ENCODE peak calls at places on chromosome 18, in six cellular contexts. K is cardiac muscle cell; W is activated CD8-positive, alpha-beta memory T cell treated with anti-CD3 and anti-CD28 coated beads, Interleukin-2, amount 50 U/mL, for 48 hours; U is heart left ventricle; R is NCI-H1092 treated with DMSO at 0.1 percent for 48 hours; B is endodermal cell. E is an unnamed sample.
A peak's percentile ranks its signal among the peaks of the same experiment; 100 is the strongest.

GRCh38 chr18:9757851-9758587 is 49.9 kb downstream of the RAB31 start:
- DNase-seq in K (no peak), W (no peak), U (no peak), R (no peak), B (peak; percentile 34), E (no peak)

GRCh38 chr18:10689231-10689953 is 163.6 kb downstream of the NAPG start:
- DNase-seq in K (no peak), W (no peak), U (no peak), R (no peak), B (no peak), E (no peak)

GRCh38 chr18:41457730-41458129 is 497.3 kb upstream of the PIK3C3 start:
- DNase-seq in K (no peak), W (no peak), U (no peak), R (peak; percentile 11), B (no peak), E (no peak)

GRCh38 chr18:74635202-74635969 is 37.7 kb downstream of the ZNF407 start:
- DNase-seq in K (no peak), W (no peak), U (no peak), R (no peak), B (no peak), E (no peak)

GRCh38 chr18:8890957-8891464 is 185.7 kb downstream of the MTCL1 start:
- DNase-seq in K (no peak), W (no peak), U (no peak), R (no peak), B (peak; percentile 80), E (no peak)

GRCh38 chr18:45403341-45404049 is 211.8 kb upstream of the SLC14A2 start:
- DNase-seq in K (no peak), W (no peak), U (no peak), R (no peak), B (no peak), E (no peak)

GRCh38 chr18:49849331-49850217 is 36.2 kb upstream of the ACAA2 start:
- DNase-seq in K (no peak), W (no peak), U (no peak), R (peak; percentile 52), B (peak; percentile 94), E (no peak)

GRCh38 chr18:59919026-59919425 is 19.2 kb downstream of the PMAIP1 start:
- DNase-seq in K (no peak), W (no peak), U (no peak), R (no peak), B (no peak), E (no peak)

GRCh38 chr18:74342416-74343043 is 26.9 kb downstream of the C18orf63 start:
- DNase-seq in K (peak; percentile 70), W (no peak), U (no peak), R (peak; percentile 61), B (no peak), E (no peak)

GRCh38 chr18:24398515-24398914 is 891 bp upstream of the OSBPL1A start:
- DNase-seq in K (no peak), W (no peak), U (no peak), R (no peak), B (peak; percentile 77), E (no peak)

GRCh38 chr18:715626-716025 is 3.2 kb upstream of the ENOSF1 start:
- DNase-seq in K (no peak), W (peak; percentile 49), U (no peak), R (no peak), B (no peak), E (no peak)

GRCh38 chr18:29879763-29880162 is 1162.8 kb downstream of the DSC3 start:
- DNase-seq in K (no peak), W (no peak), U (no peak), R (no peak), B (peak; percentile 60), E (no peak)

GRCh38 chr18:32770181-32770650 is 2.6 kb downstream of the KLHL14 start:
- DNase-seq in K (peak; percentile 49), W (no peak), U (peak; percentile 51), R (no peak), B (no peak), E (no peak)